ENCODE peak calls at places on chromosome 20, in nine cellular contexts. F is substantia nigra, W is SK-MEL-5, A is T-helper 2 cell, N is nucleus accumbens, G is HEK293T, D is ACHN, V is RWPE2, O is KBM-7. H is an unnamed sample.

GRCh38 chr20:21704408-21705385 is 767 bp upstream of the PAX1 start:
- DNase-seq in F (no peak), W (no peak), A (no peak), N (no peak), G (no peak), D (no peak), V (no peak), O (no peak), H (no peak)

GRCh38 chr20:49482621-49483017 is at the start of gene KCNB1:
- DNase-seq in F (no peak), W (peak), A (no peak), N (peak), G (peak), D (peak), V (no peak), O (peak), H (peak)

GRCh38 chr20:61912665-61913422 is 152.8 kb downstream of the TAF4 start:
- DNase-seq in F (no peak), W (no peak), A (no peak), N (no peak), G (no peak), D (no peak), V (no peak), O (no peak), H (no peak)

GRCh38 chr20:5569021-5569420 is 181.2 kb upstream of the SHLD1 start:
- DNase-seq in F (no peak), W (peak), A (no peak), N (peak), G (peak), D (peak), V (no peak), O (peak), H (no peak)

GRCh38 chr20:62516345-62516744 is 40.5 kb upstream of the GATA5 start:
- DNase-seq in F (no peak), W (peak), A (no peak), N (no peak), G (no peak), D (no peak), V (no peak), O (no peak), H (no peak)

GRCh38 chr20:33947709-33948295 is 45.9 kb upstream of the RALY start:
- DNase-seq in F (no peak), W (peak), A (no peak), N (no peak), G (peak), D (peak), V (no peak), O (peak), H (no peak)

GRCh38 chr20:6122111-6122872 is 538 bp downstream of the FERMT1 start:
- DNase-seq in F (no peak), W (peak), A (no peak), N (no peak), G (no peak), D (peak), V (peak), O (peak), H (no peak)

GRCh38 chr20:10720550-10720949 is 46.8 kb upstream of the JAG1 start:
- DNase-seq in F (no peak), W (no peak), A (no peak), N (no peak), G (no peak), D (no peak), V (no peak), O (no peak), H (no peak)

GRCh38 chr20:64260239-64260638 is 4.7 kb downstream of the PCMTD2 start:
- DNase-seq in F (no peak), W (no peak), A (no peak), N (no peak), G (no peak), D (no peak), V (no peak), O (no peak), H (no peak)

GRCh38 chr20:16518068-16518783 is 55.0 kb downstream of the KIF16B start:
- DNase-seq in F (no peak), W (peak), A (no peak), N (peak), G (peak), D (peak), V (no peak), O (peak), H (no peak)

GRCh38 chr20:10707791-10708190 is 34.0 kb upstream of the JAG1 start:
- DNase-seq in F (no peak), W (no peak), A (no peak), N (no peak), G (no peak), D (no peak), V (no peak), O (no peak), H (no peak)

GRCh38 chr20:25248501-25249172 is 752 bp downstream of the PYGB start:
- DNase-seq in F (no peak), W (peak), A (no peak), N (peak), G (peak), D (peak), V (no peak), O (peak), H (peak)

GRCh38 chr20:48015943-48016723 is 230.9 kb upstream of the SULF2 start:
- DNase-seq in F (no peak), W (peak), A (no peak), N (no peak), G (no peak), D (no peak), V (peak), O (no peak), H (no peak)

GRCh38 chr20:53057579-53057978 is 85.4 kb downstream of the TSHZ2 start:
- DNase-seq in F (no peak), W (no peak), A (no peak), N (no peak), G (no peak), D (no peak), V (no peak), O (no peak), H (no peak)

GRCh38 chr20:20593447-20594170 is 118.8 kb downstream of the RALGAPA2 start:
- DNase-seq in F (no peak), W (peak), A (no peak), N (peak), G (peak), D (peak), V (no peak), O (peak), H (no peak)

GRCh38 chr20:9139106-9139808 is 70.4 kb downstream of the PLCB4 start:
- DNase-seq in F (no peak), W (no peak), A (no peak), N (no peak), G (no peak), D (peak), V (no peak), O (no peak), H (no peak)

GRCh38 chr20:47668313-47669156 is 116.7 kb downstream of the SULF2 start:
- DNase-seq in F (no peak), W (no peak), A (no peak), N (no peak), G (no peak), D (no peak), V (peak), O (no peak), H (no peak)

GRCh38 chr20:24648919-24649318 is 179.5 kb downstream of the SYNDIG1 start:
- DNase-seq in F (no peak), W (no peak), A (no peak), N (no peak), G (no peak), D (no peak), V (no peak), O (no peak), H (no peak)

GRCh38 chr20:58891076-58891685 is 38.7 kb downstream of the GNAS start:
- DNase-seq in F (peak), W (peak), A (peak), N (peak), G (peak), D (peak), V (peak), O (no peak), H (peak)

GRCh38 chr20:8095648-8096572 is 36.2 kb upstream of the PLCB1 start:
- DNase-seq in F (no peak), W (no peak), A (no peak), N (no peak), G (no peak), D (no peak), V (no peak), O (no peak), H (no peak)

GRCh38 chr20:56359212-56360132 is 698 bp downstream of the FAM210B start:
- DNase-seq in F (no peak), W (peak), A (no peak), N (peak), G (peak), D (peak), V (peak), O (peak), H (peak)

GRCh38 chr20:1870792-1871550 is 24.2 kb upstream of the SIRPA start:
- DNase-seq in F (no peak), W (no peak), A (no peak), N (no peak), G (no peak), D (no peak), V (no peak), O (peak), H (no peak)

GRCh38 chr20:62723351-62723750 is 14.7 kb downstream of the NTSR1 start:
- DNase-seq in F (no peak), W (no peak), A (no peak), N (no peak), G (no peak), D (no peak), V (no peak), O (no peak), H (no peak)

GRCh38 chr20:56429941-56430340 is 17.9 kb downstream of the CASS4 start:
- DNase-seq in F (no peak), W (no peak), A (no peak), N (no peak), G (no peak), D (no peak), V (no peak), O (no peak), H (no peak)

GRCh38 chr20:53202781-53203180 is 230.6 kb downstream of the TSHZ2 start:
- DNase-seq in F (no peak), W (no peak), A (no peak), N (no peak), G (no peak), D (no peak), V (no peak), O (no peak), H (no peak)

GRCh38 chr20:44235702-44236101 is 11.4 kb upstream of the GDAP1L1 start:
- DNase-seq in F (no peak), W (peak), A (no peak), N (no peak), G (no peak), D (no peak), V (no peak), O (no peak), H (no peak)

GRCh38 chr20:10609276-10609675 is 64.5 kb downstream of the JAG1 start:
- DNase-seq in F (no peak), W (no peak), A (no peak), N (no peak), G (no peak), D (no peak), V (no peak), O (no peak), H (peak)

GRCh38 chr20:11958852-11959251 is 41.2 kb downstream of the BTBD3 start:
- DNase-seq in F (no peak), W (no peak), A (no peak), N (no peak), G (no peak), D (no peak), V (no peak), O (no peak), H (no peak)

GRCh38 chr20:3404402-3404801 is 3.1 kb downstream of the DNAAF9 start:
- DNase-seq in F (no peak), W (no peak), A (no peak), N (no peak), G (no peak), D (no peak), V (no peak), O (no peak), H (no peak)

H was measured in heart right ventricle.